ENCODE peak calls at places on chromosomes 3 and 15, in seven cellular contexts. M, G, K, Z, V, O and L are unnamed samples.

GRCh38 chr15:66844747-66845145 is 142.7 kb downstream of the SMAD6 start:
- DNase-seq in M (no peak), G (no peak), K (no peak), Z (no peak), V (no peak), O (no peak), L (no peak)

GRCh38 chr15:89975482-89976291 is 25.4 kb upstream of the ZNF710 start:
- DNase-seq in M (no peak), G (no peak), K (no peak), Z (no peak), V (no peak), O (no peak), L (no peak)

GRCh38 chr3:193292386-193292785 is 51.4 kb downstream of the PLAAT1 start:
- DNase-seq in M (no peak), G (no peak), K (no peak), Z (no peak), V (no peak), O (no peak), L (no peak)

GRCh38 chr3:112394008-112394616 is 61.2 kb downstream of the CD200 start:
- DNase-seq in M (no peak), G (no peak), K (no peak), Z (no peak), V (no peak), O (no peak), L (no peak)

GRCh38 chr15:75043509-75044257 is 20.3 kb downstream of the PPCDC start:
- DNase-seq in M (peak; percentile 82), G (peak; percentile 99), K (peak; percentile 98), Z (no peak), V (peak; percentile 84), O (peak; percentile 97), L (peak; percentile 59)

GRCh38 chr3:31165399-31165860 is 271.0 kb upstream of the GADL1 start:
- DNase-seq in M (no peak), G (no peak), K (no peak), Z (no peak), V (no peak), O (peak; percentile 90), L (no peak)

GRCh38 chr3:149501524-149501923 is 27.0 kb downstream of the TM4SF4 start:
- DNase-seq in M (no peak), G (no peak), K (no peak), Z (no peak), V (no peak), O (peak; percentile 61), L (no peak)

GRCh38 chr15:59751552-59752413 is 62.7 kb upstream of the BNIP2 start:
- DNase-seq in M (no peak), G (no peak), K (no peak), Z (peak; percentile 33), V (no peak), O (no peak), L (no peak)

GRCh38 chr3:127761101-127761802 is 61.1 kb downstream of the MGLL start:
- DNase-seq in M (no peak), G (no peak), K (no peak), Z (no peak), V (no peak), O (no peak), L (no peak)

GRCh38 chr15:52098328-52098727 is 14.2 kb downstream of the BCL2L10 start:
- DNase-seq in M (no peak), G (no peak), K (no peak), Z (no peak), V (no peak), O (no peak), L (no peak)

GRCh38 chr3:127036209-127037020 is 53.5 kb downstream of the PLXNA1 start:
- DNase-seq in M (peak; percentile 44), G (no peak), K (no peak), Z (no peak), V (no peak), O (no peak), L (no peak)

GRCh38 chr15:59741274-59741906 is 52.3 kb upstream of the BNIP2 start:
- DNase-seq in M (no peak), G (no peak), K (no peak), Z (no peak), V (no peak), O (no peak), L (no peak)

GRCh38 chr3:141860766-141861513 is 15.5 kb upstream of the ATP1B3 start:
- DNase-seq in M (no peak), G (no peak), K (no peak), Z (no peak), V (no peak), O (peak; percentile 74), L (no peak)

GRCh38 chr15:71003314-71003713 is 110.7 kb downstream of the LRRC49 start:
- DNase-seq in M (no peak), G (no peak), K (no peak), Z (no peak), V (no peak), O (peak; percentile 21), L (no peak)

GRCh38 chr3:53813229-53813628 is 33.0 kb downstream of the CHDH start:
- DNase-seq in M (peak; percentile 17), G (no peak), K (no peak), Z (no peak), V (no peak), O (no peak), L (no peak)

GRCh38 chr3:180358179-180358578 is 243.8 kb upstream of the TTC14 start:
- DNase-seq in M (no peak), G (no peak), K (no peak), Z (no peak), V (no peak), O (peak; percentile 23), L (no peak)

GRCh38 chr3:132417695-132418520 is 606 bp downstream of the DNAJC13 start:
- DNase-seq in M (peak; percentile 49), G (peak; percentile 50), K (peak; percentile 73), Z (peak; percentile 21), V (peak; percentile 74), O (peak; percentile 86), L (peak; percentile 17)

GRCh38 chr15:62787401-62787800 is 255.1 kb upstream of the TPM1 start:
- DNase-seq in M (no peak), G (no peak), K (no peak), Z (no peak), V (no peak), O (no peak), L (no peak)

GRCh38 chr3:99548674-99549073 is 89.7 kb upstream of the COL8A1 start:
- DNase-seq in M (no peak), G (no peak), K (no peak), Z (no peak), V (no peak), O (peak; percentile 91), L (no peak)

GRCh38 chr15:56524915-56525314 is 60.0 kb upstream of the MNS1 start:
- DNase-seq in M (no peak), G (no peak), K (no peak), Z (no peak), V (no peak), O (no peak), L (no peak)

GRCh38 chr3:189419683-189420082 is 211.5 kb upstream of the TP63 start:
- DNase-seq in M (no peak), G (no peak), K (no peak), Z (no peak), V (no peak), O (no peak), L (no peak)

GRCh38 chr3:190615607-190616006 is 101.7 kb downstream of the IL1RAP start:
- DNase-seq in M (no peak), G (no peak), K (no peak), Z (no peak), V (no peak), O (no peak), L (no peak)

GRCh38 chr3:190618349-190619030 is 104.6 kb downstream of the IL1RAP start:
- DNase-seq in M (no peak), G (no peak), K (no peak), Z (no peak), V (no peak), O (peak; percentile 34), L (no peak)

GRCh38 chr3:190617185-190617584 is 103.3 kb downstream of the IL1RAP start:
- DNase-seq in M (no peak), G (peak; percentile 19), K (no peak), Z (no peak), V (peak; percentile 74), O (no peak), L (peak; percentile 1)

GRCh38 chr3:190614466-190615384 is 100.8 kb downstream of the IL1RAP start:
- DNase-seq in M (no peak), G (no peak), K (no peak), Z (no peak), V (no peak), O (no peak), L (no peak)

DNA sequence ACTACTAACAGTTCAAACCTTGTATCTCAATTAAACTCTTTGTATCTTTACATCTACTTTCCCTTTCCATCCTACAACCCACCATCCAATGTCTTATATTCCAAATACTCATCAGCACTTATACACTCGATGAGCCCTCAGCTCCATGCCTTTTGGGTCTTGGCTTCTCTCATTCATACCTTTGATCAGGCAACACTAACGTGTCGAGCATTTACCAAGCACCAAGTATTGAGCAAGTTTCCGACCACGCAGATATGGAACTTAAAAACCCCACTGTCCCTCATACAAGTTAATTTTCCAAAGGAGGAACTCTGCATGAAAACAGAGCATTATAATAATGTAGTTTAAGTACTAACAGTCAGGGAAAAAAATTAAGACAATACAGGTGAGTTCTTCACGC is 102.7 kb downstream of the IL1RAP start:
- DNase-seq in M (no peak), G (no peak), K (no peak), Z (no peak), V (no peak), O (no peak), L (no peak)
- H3K9me3 ChIP-seq in M (no peaks in the 10 kb centered on the region), G (no peaks in the 10 kb centered on the region), K (peaks cover 9% of the 10 kb centered on the region), Z (no peaks in the 10 kb centered on the region), V (no peaks in the 10 kb centered on the region), O (no peaks in the 10 kb centered on the region), L (no peaks in the 10 kb centered on the region)

GRCh38 chr3:129917423-129918007 is 24.0 kb upstream of the TMCC1 start:
- DNase-seq in M (no peak), G (no peak), K (no peak), Z (no peak), V (no peak), O (no peak), L (no peak)
- TF ChIP-seq POLR2A in M (no peak), G (no peak), K (no peak), Z (no peak), V (no peak), O (no peak), L (no peak)

GRCh38 chr3:107062310-107062709 is 314.9 kb upstream of the CCDC54 start:
- DNase-seq in M (no peak), G (no peak), K (no peak), Z (no peak), V (no peak), O (no peak), L (no peak)

GRCh38 chr3:107061466-107061865 is 315.8 kb upstream of the CCDC54 start:
- DNase-seq in M (no peak), G (no peak), K (no peak), Z (no peak), V (no peak), O (no peak), L (no peak)

GRCh38 chr3:107063351-107063750 is 313.9 kb upstream of the CCDC54 start:
- DNase-seq in M (no peak), G (no peak), K (no peak), Z (no peak), V (no peak), O (no peak), L (no peak)

GRCh38 chr3:107064445-107065060 is 312.7 kb upstream of the CCDC54 start:
- DNase-seq in M (peak; percentile 51), G (peak; percentile 70), K (peak; percentile 70), Z (peak; percentile 62), V (peak; percentile 25), O (peak; percentile 83), L (no peak)

GRCh38 chr3:107062787-107063186 is 314.5 kb upstream of the CCDC54 start:
- DNase-seq in M (no peak), G (no peak), K (no peak), Z (no peak), V (no peak), O (no peak), L (no peak)
- H3K27ac ChIP-seq in M (no peak overlapping the region), G (no peak overlapping the region), K (no peak overlapping the region), Z (no peak overlapping the region), V (no peak overlapping the region), O (no peak overlapping the region), L (no peak overlapping the region)

GRCh38 chr3:13901935-13902584 is 22.2 kb upstream of the WNT7A start:
- DNase-seq in M (no peak), G (no peak), K (no peak), Z (no peak), V (no peak), O (no peak), L (no peak)
- H3K9me3 ChIP-seq in M (peaks cover 26% of the 10 kb centered on the region), G (peaks cover 68% of the 10 kb centered on the region), K (peaks cover 10% of the 10 kb centered on the region), Z (peaks cover 77% of the 10 kb centered on the region), V (peaks cover 66% of the 10 kb centered on the region), O (no peaks in the 10 kb centered on the region), L (peaks cover 3% of the 10 kb centered on the region)